ENCODE peak calls at places on chromosomes 16 and 17, in nine cellular contexts. Q, K, V, X, C, H, T, B and Z are unnamed samples. For H3K9me3, the result is how much of the 10 kb centered on the place peaks cover.

GRCh38 chr16:73768786-73769203 is 527.8 kb upstream of the PSMD7 start:
- DNase-seq in Q (peak), K (no peak), V (peak), X (no peak), C (no peak), H (no peak), T (no peak), B (no peak), Z (no peak)

GRCh38 chr17:2057714-2058520 is 3.0 kb downstream of the HIC1 start:
- DNase-seq in Q (peak), K (no peak), V (no peak), X (no peak), C (no peak), H (peak), T (no peak), B (no peak), Z (no peak)

GRCh38 chr17:74385201-74385600 is 17.9 kb downstream of the GPR142 start:
- DNase-seq in Q (no peak), K (no peak), V (no peak), X (no peak), C (no peak), H (no peak), T (no peak), B (no peak), Z (no peak)

GRCh38 chr16:9526791-9527190 is 435.3 kb downstream of the HAPSTR1 start:
- DNase-seq in Q (no peak), K (no peak), V (no peak), X (no peak), C (no peak), H (no peak), T (no peak), B (no peak), Z (no peak)

GRCh38 chr17:31467502-31468256 is 76.2 kb downstream of the RAB11FIP4 start:
- DNase-seq in Q (no peak), K (peak), V (no peak), X (peak), C (no peak), H (no peak), T (no peak), B (peak), Z (no peak)

GRCh38 chr17:5241861-5242671 is 7.4 kb upstream of the SCIMP start:
- DNase-seq in Q (no peak), K (no peak), V (no peak), X (no peak), C (peak), H (no peak), T (no peak), B (no peak), Z (no peak)

GRCh38 chr16:75267631-75268264 is 16.3 kb upstream of the BCAR1 start:
- DNase-seq in Q (peak), K (peak), V (no peak), X (peak), C (no peak), H (peak), T (no peak), B (no peak), Z (no peak)

GRCh38 chr17:68057531-68057952 is 22.0 kb downstream of the KPNA2 start:
- DNase-seq in Q (no peak), K (no peak), V (no peak), X (peak), C (peak), H (peak), T (peak), B (no peak), Z (peak)

GRCh38 chr17:65523411-65523810 is 38.0 kb downstream of the AXIN2 start:
- DNase-seq in Q (no peak), K (no peak), V (no peak), X (no peak), C (no peak), H (peak), T (no peak), B (no peak), Z (no peak)

GRCh38 chr17:69655902-69656301 is 241.4 kb downstream of the MAP2K6 start:
- DNase-seq in Q (no peak), K (no peak), V (no peak), X (no peak), C (no peak), H (no peak), T (no peak), B (no peak), Z (no peak)

GRCh38 chr17:16652847-16653366 is 743 bp downstream of the ZNF624 start:
- DNase-seq in Q (no peak), K (no peak), V (no peak), X (no peak), C (no peak), H (no peak), T (no peak), B (no peak), Z (no peak)

GRCh38 chr16:24005577-24005976 is 169.8 kb downstream of the PRKCB start:
- DNase-seq in Q (no peak), K (no peak), V (no peak), X (no peak), C (no peak), H (no peak), T (no peak), B (no peak), Z (no peak)

GRCh38 chr16:11264155-11264832 is 4.8 kb downstream of the TNP2 start:
- DNase-seq in Q (no peak), K (no peak), V (no peak), X (no peak), C (no peak), H (no peak), T (no peak), B (no peak), Z (no peak)

GRCh38 chr17:68352041-68352440 is 60.7 kb downstream of the ARSG start:
- DNase-seq in Q (no peak), K (no peak), V (no peak), X (no peak), C (no peak), H (no peak), T (no peak), B (no peak), Z (no peak)

GRCh38 chr16:63461248-63461841 is 1425.1 kb upstream of the CDH8 start:
- DNase-seq in Q (no peak), K (no peak), V (no peak), X (no peak), C (no peak), H (peak), T (no peak), B (peak), Z (no peak)

GRCh38 chr16:72332926-72333325 is 161.0 kb upstream of the PMFBP1 start:
- DNase-seq in Q (no peak), K (no peak), V (no peak), X (no peak), C (no peak), H (no peak), T (no peak), B (no peak), Z (no peak)
- H3K9me3 ChIP-seq in Q (under half), K (under half), V (under half), X (under half), C (under half), H (under half), T (under half), B (under half), Z (under half)

GRCh38 chr16:88369447-88370008 is 13.2 kb upstream of the ZNF469 start:
- DNase-seq in Q (peak), K (no peak), V (no peak), X (no peak), C (no peak), H (no peak), T (no peak), B (no peak), Z (no peak)
- H3K9me3 ChIP-seq in Q (under half), K (under half), V (under half), X (under half), C (under half), H (under half), T (under half), B (under half), Z (under half)

GRCh38 chr17:76737082-76737675 is at the start of gene SRSF2:
- DNase-seq in Q (peak), K (peak), V (peak), X (peak), C (peak), H (peak), T (peak), B (peak), Z (peak)

GRCh38 chr17:76737676-76738467 is at the start of gene MFSD11:
- DNase-seq in Q (peak), K (peak), V (peak), X (peak), C (peak), H (peak), T (peak), B (peak), Z (peak)

GRCh38 chr17:76740329-76741118 is 2.6 kb downstream of the MFSD11 start:
- DNase-seq in Q (no peak), K (peak), V (no peak), X (no peak), C (no peak), H (peak), T (no peak), B (no peak), Z (no peak)

GRCh38 chr17:76736349-76737081 is 616 bp downstream of the SRSF2 start:
- DNase-seq in Q (peak), K (peak), V (peak), X (peak), C (peak), H (peak), T (peak), B (peak), Z (peak)

GRCh38 chr17:76738468-76738850 is 540 bp downstream of the MFSD11 start:
- DNase-seq in Q (no peak), K (no peak), V (no peak), X (no peak), C (no peak), H (no peak), T (no peak), B (no peak), Z (no peak)
- H3K9me3 ChIP-seq in Q (under half), K (under half), V (under half), X (under half), C (under half), H (under half), T (under half), B (under half), Z (under half)

DNA sequence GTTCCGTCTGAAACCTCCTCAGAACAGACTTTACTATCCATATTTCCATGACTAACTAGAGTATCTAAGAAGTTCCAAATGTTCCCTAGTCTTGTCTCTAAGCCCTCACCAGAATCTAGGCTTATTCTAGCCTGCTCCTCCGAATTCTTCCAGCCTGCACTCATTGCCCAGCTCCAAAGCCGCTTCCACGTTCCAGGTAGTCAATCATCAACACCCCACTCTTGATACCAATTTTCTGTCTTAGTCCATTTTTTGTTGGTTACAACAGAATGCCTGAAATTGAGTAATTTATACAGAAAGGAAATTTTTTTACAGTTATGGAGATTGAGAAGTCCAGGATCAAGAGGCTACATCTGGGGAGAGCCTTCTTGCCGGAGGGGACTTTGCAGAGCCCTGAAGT is 21.1 kb downstream of the SLC38A8 start:
- DNase-seq in Q (no peak), K (no peak), V (no peak), X (no peak), C (no peak), H (no peak), T (no peak), B (no peak), Z (no peak)
- H3K9me3 ChIP-seq in Q (under half), K (under half), V (under half), X (under half), C (under half), H (under half), T (under half), B (under half), Z (under half)